ENCODE peak calls at places on chromosomes 11 and 22, in ten cellular contexts. One of them, this sample, is unnamed.

GRCh38 chr11:129056916-129057315 is 114.2 kb upstream of the TP53AIP1 start:
- DNase-seq in choroid plexus epithelial cell: no peak
- DNase-seq in fibroblast of lung: no peak
- DNase-seq in Peyer's patch: no peak
- DNase-seq in WTC11: no peak
- DNase-seq in astrocyte of the cerebellum: no peak
- DNase-seq in dorsolateral prefrontal cortex: no peak
- DNase-seq in heart right ventricle: no peak
- DNase-seq in OCI-LY7: no peak
- DNase-seq in ovary: no peak
- DNase-seq in this sample: no peak

GRCh38 chr22:40410731-40411505 is 40.5 kb downstream of the SGSM3 start:
- DNase-seq in choroid plexus epithelial cell: no peak
- DNase-seq in fibroblast of lung: no peak
- DNase-seq in Peyer's patch: no peak
- DNase-seq in WTC11: no peak
- DNase-seq in astrocyte of the cerebellum: no peak
- DNase-seq in dorsolateral prefrontal cortex: no peak
- DNase-seq in heart right ventricle: no peak
- DNase-seq in OCI-LY7: no peak
- DNase-seq in ovary: no peak
- DNase-seq in this sample: no peak

GRCh38 chr11:125874556-125875124 is 12.8 kb upstream of the HYLS1 start:
- DNase-seq in choroid plexus epithelial cell: peak
- DNase-seq in fibroblast of lung: peak
- DNase-seq in Peyer's patch: no peak
- DNase-seq in WTC11: peak
- DNase-seq in astrocyte of the cerebellum: peak
- DNase-seq in dorsolateral prefrontal cortex: peak
- DNase-seq in heart right ventricle: peak
- DNase-seq in OCI-LY7: peak
- DNase-seq in ovary: peak
- DNase-seq in this sample: peak

GRCh38 chr22:41612626-41613025 is 8.2 kb downstream of the DESI1 start:
- DNase-seq in choroid plexus epithelial cell: no peak
- DNase-seq in fibroblast of lung: no peak
- DNase-seq in Peyer's patch: no peak
- DNase-seq in WTC11: no peak
- DNase-seq in astrocyte of the cerebellum: no peak
- DNase-seq in dorsolateral prefrontal cortex: no peak
- DNase-seq in heart right ventricle: no peak
- DNase-seq in OCI-LY7: no peak
- DNase-seq in ovary: no peak
- DNase-seq in this sample: no peak

GRCh38 chr11:119029340-119030028 is 1.2 kb downstream of the SLC37A4 start:
- DNase-seq in choroid plexus epithelial cell: no peak
- DNase-seq in fibroblast of lung: no peak
- DNase-seq in Peyer's patch: peak
- DNase-seq in WTC11: no peak
- DNase-seq in astrocyte of the cerebellum: no peak
- DNase-seq in dorsolateral prefrontal cortex: no peak
- DNase-seq in heart right ventricle: peak
- DNase-seq in OCI-LY7: no peak
- DNase-seq in ovary: peak
- DNase-seq in this sample: no peak

GRCh38 chr11:33125611-33126010 is 35.7 kb downstream of the CSTF3 start:
- DNase-seq in choroid plexus epithelial cell: no peak
- DNase-seq in fibroblast of lung: no peak
- DNase-seq in Peyer's patch: no peak
- DNase-seq in WTC11: no peak
- DNase-seq in astrocyte of the cerebellum: no peak
- DNase-seq in dorsolateral prefrontal cortex: no peak
- DNase-seq in heart right ventricle: no peak
- DNase-seq in OCI-LY7: no peak
- DNase-seq in ovary: no peak
- DNase-seq in this sample: no peak

GRCh38 chr11:105937738-105938137 is 84.3 kb downstream of the MSANTD4 start:
- DNase-seq in choroid plexus epithelial cell: peak
- DNase-seq in fibroblast of lung: peak
- DNase-seq in Peyer's patch: no peak
- DNase-seq in WTC11: no peak
- DNase-seq in astrocyte of the cerebellum: peak
- DNase-seq in dorsolateral prefrontal cortex: no peak
- DNase-seq in heart right ventricle: no peak
- DNase-seq in OCI-LY7: no peak
- DNase-seq in ovary: no peak
- DNase-seq in this sample: no peak

GRCh38 chr22:49660794-49661781 is 166.6 kb downstream of the BRD1 start:
- DNase-seq in choroid plexus epithelial cell: no peak
- DNase-seq in fibroblast of lung: no peak
- DNase-seq in Peyer's patch: no peak
- DNase-seq in WTC11: peak
- DNase-seq in astrocyte of the cerebellum: no peak
- DNase-seq in dorsolateral prefrontal cortex: no peak
- DNase-seq in heart right ventricle: no peak
- DNase-seq in OCI-LY7: peak
- DNase-seq in ovary: no peak
- DNase-seq in this sample: no peak

GRCh38 chr22:33985506-33985905 is 65.2 kb upstream of the LARGE1 start:
- DNase-seq in choroid plexus epithelial cell: no peak
- DNase-seq in fibroblast of lung: no peak
- DNase-seq in Peyer's patch: no peak
- DNase-seq in WTC11: no peak
- DNase-seq in astrocyte of the cerebellum: no peak
- DNase-seq in dorsolateral prefrontal cortex: no peak
- DNase-seq in heart right ventricle: no peak
- DNase-seq in OCI-LY7: no peak
- DNase-seq in ovary: no peak
- DNase-seq in this sample: no peak

GRCh38 chr11:3201677-3202181 is 16.9 kb downstream of the MRGPRG start:
- DNase-seq in choroid plexus epithelial cell: no peak
- DNase-seq in fibroblast of lung: no peak
- DNase-seq in Peyer's patch: peak
- DNase-seq in WTC11: no peak
- DNase-seq in astrocyte of the cerebellum: no peak
- DNase-seq in dorsolateral prefrontal cortex: no peak
- DNase-seq in heart right ventricle: no peak
- DNase-seq in OCI-LY7: no peak
- DNase-seq in ovary: no peak
- DNase-seq in this sample: no peak

GRCh38 chr11:68014966-68015447 is 4.9 kb downstream of the ALDH3B1 start:
- DNase-seq in choroid plexus epithelial cell: no peak
- DNase-seq in fibroblast of lung: no peak
- DNase-seq in Peyer's patch: no peak
- DNase-seq in WTC11: no peak
- DNase-seq in astrocyte of the cerebellum: no peak
- DNase-seq in dorsolateral prefrontal cortex: no peak
- DNase-seq in heart right ventricle: no peak
- DNase-seq in OCI-LY7: no peak
- DNase-seq in ovary: no peak
- DNase-seq in this sample: no peak

GRCh38 chr11:66625041-66625751 is 8.8 kb downstream of the RBM14 start:
- DNase-seq in choroid plexus epithelial cell: no peak
- DNase-seq in fibroblast of lung: no peak
- DNase-seq in Peyer's patch: no peak
- DNase-seq in WTC11: no peak
- DNase-seq in astrocyte of the cerebellum: no peak
- DNase-seq in dorsolateral prefrontal cortex: no peak
- DNase-seq in heart right ventricle: no peak
- DNase-seq in OCI-LY7: no peak
- DNase-seq in ovary: no peak
- DNase-seq in this sample: no peak

GRCh38 chr11:82315093-82315492 is 418.6 kb downstream of the FAM181B start:
- DNase-seq in choroid plexus epithelial cell: no peak
- DNase-seq in fibroblast of lung: no peak
- DNase-seq in Peyer's patch: no peak
- DNase-seq in WTC11: peak
- DNase-seq in astrocyte of the cerebellum: no peak
- DNase-seq in dorsolateral prefrontal cortex: no peak
- DNase-seq in heart right ventricle: no peak
- DNase-seq in OCI-LY7: peak
- DNase-seq in ovary: peak
- DNase-seq in this sample: no peak

GRCh38 chr11:121894581-121894980 is 221.4 kb downstream of the BLID start:
- DNase-seq in choroid plexus epithelial cell: peak
- DNase-seq in fibroblast of lung: no peak
- DNase-seq in Peyer's patch: no peak
- DNase-seq in WTC11: no peak
- DNase-seq in astrocyte of the cerebellum: no peak
- DNase-seq in dorsolateral prefrontal cortex: no peak
- DNase-seq in heart right ventricle: no peak
- DNase-seq in OCI-LY7: no peak
- DNase-seq in ovary: no peak
- DNase-seq in this sample: peak

GRCh38 chr11:130115218-130115617 is 44.4 kb upstream of the ST14 start:
- DNase-seq in choroid plexus epithelial cell: peak
- DNase-seq in fibroblast of lung: peak
- DNase-seq in Peyer's patch: no peak
- DNase-seq in WTC11: no peak
- DNase-seq in astrocyte of the cerebellum: peak
- DNase-seq in dorsolateral prefrontal cortex: no peak
- DNase-seq in heart right ventricle: no peak
- DNase-seq in OCI-LY7: no peak
- DNase-seq in ovary: no peak
- DNase-seq in this sample: peak

GRCh38 chr11:13434247-13435205 is 28.5 kb downstream of the BTBD10 start:
- DNase-seq in choroid plexus epithelial cell: no peak
- DNase-seq in fibroblast of lung: no peak
- DNase-seq in Peyer's patch: no peak
- DNase-seq in WTC11: no peak
- DNase-seq in astrocyte of the cerebellum: no peak
- DNase-seq in dorsolateral prefrontal cortex: no peak
- DNase-seq in heart right ventricle: no peak
- DNase-seq in OCI-LY7: no peak
- DNase-seq in ovary: no peak
- DNase-seq in this sample: peak

GRCh38 chr22:43740587-43741270 is 71.4 kb downstream of the EFCAB6 start:
- DNase-seq in choroid plexus epithelial cell: no peak
- DNase-seq in fibroblast of lung: no peak
- DNase-seq in Peyer's patch: no peak
- DNase-seq in WTC11: no peak
- DNase-seq in astrocyte of the cerebellum: no peak
- DNase-seq in dorsolateral prefrontal cortex: no peak
- DNase-seq in heart right ventricle: no peak
- DNase-seq in OCI-LY7: no peak
- DNase-seq in ovary: no peak
- DNase-seq in this sample: no peak

GRCh38 chr11:124657922-124658321 is 15.6 kb downstream of the SIAE start:
- DNase-seq in choroid plexus epithelial cell: peak
- DNase-seq in fibroblast of lung: peak
- DNase-seq in Peyer's patch: no peak
- DNase-seq in WTC11: no peak
- DNase-seq in astrocyte of the cerebellum: peak
- DNase-seq in dorsolateral prefrontal cortex: no peak
- DNase-seq in heart right ventricle: no peak
- DNase-seq in OCI-LY7: no peak
- DNase-seq in ovary: no peak
- DNase-seq in this sample: no peak

DNA sequence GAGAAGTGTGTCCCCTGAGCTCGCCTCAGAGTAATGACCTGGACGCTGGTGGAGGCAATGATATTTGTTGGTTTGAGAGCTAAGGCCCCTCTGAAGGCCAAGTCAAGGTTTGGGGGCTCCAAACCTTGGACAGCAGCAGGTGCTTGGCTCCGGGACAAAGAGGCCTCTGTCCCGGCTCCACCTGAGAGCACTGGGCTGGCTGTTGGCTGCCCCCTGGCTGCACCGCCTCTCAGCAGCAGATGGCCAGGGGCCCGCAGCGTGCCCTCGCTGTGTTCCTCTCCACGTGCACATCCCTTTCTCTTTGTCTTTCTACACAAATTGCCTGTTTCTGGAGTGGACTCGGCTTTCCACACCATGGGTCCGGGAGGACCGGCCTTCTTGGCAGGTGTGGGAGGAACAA is 301.3 kb downstream of the NTM start:
- DNase-seq in choroid plexus epithelial cell: no peak
- DNase-seq in fibroblast of lung: no peak
- DNase-seq in Peyer's patch: no peak
- DNase-seq in WTC11: peak
- DNase-seq in astrocyte of the cerebellum: no peak
- DNase-seq in dorsolateral prefrontal cortex: peak
- DNase-seq in heart right ventricle: no peak
- DNase-seq in OCI-LY7: no peak
- DNase-seq in ovary: no peak
- DNase-seq in this sample: no peak
- TF ChIP-seq CTCF in choroid plexus epithelial cell: peak
- TF ChIP-seq CTCF in fibroblast of lung: no peak
- TF ChIP-seq CTCF in Peyer's patch: no peak
- TF ChIP-seq CTCF in WTC11: peak
- TF ChIP-seq CTCF in astrocyte of the cerebellum: peak
- TF ChIP-seq CTCF in dorsolateral prefrontal cortex: peak
- TF ChIP-seq CTCF in heart right ventricle: peak
- TF ChIP-seq CTCF in OCI-LY7: no peak
- TF ChIP-seq CTCF in ovary: no peak
- TF ChIP-seq CTCF in this sample: no peak

DNA sequence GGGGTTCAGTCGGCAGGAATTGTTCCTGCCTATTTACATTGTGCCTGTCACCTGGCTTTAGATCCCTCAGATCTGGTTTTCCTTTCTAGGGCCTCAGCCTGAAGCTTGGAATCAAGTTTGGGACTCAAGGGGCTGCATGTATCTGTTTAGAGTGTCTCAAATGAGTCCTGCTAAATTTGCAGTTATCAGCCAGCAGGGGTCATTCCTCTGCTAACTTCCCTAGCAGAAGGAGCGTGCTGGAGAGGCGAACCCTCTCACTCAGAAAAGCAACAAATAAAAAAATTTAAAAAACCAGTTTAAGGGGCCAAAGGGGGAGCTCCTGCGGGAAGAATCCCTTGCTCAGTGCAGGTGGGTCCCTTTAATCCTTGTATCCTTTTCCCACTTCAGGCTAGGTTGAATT is 1220.2 kb downstream of the JRKL start:
- DNase-seq in choroid plexus epithelial cell: peak
- DNase-seq in fibroblast of lung: peak
- DNase-seq in Peyer's patch: no peak
- DNase-seq in WTC11: peak
- DNase-seq in astrocyte of the cerebellum: no peak
- DNase-seq in dorsolateral prefrontal cortex: no peak
- DNase-seq in heart right ventricle: no peak
- DNase-seq in OCI-LY7: no peak
- DNase-seq in ovary: no peak
- DNase-seq in this sample: peak
- TF ChIP-seq CTCF in choroid plexus epithelial cell: peak
- TF ChIP-seq CTCF in fibroblast of lung: peak
- TF ChIP-seq CTCF in Peyer's patch: no peak
- TF ChIP-seq CTCF in WTC11: no peak
- TF ChIP-seq CTCF in astrocyte of the cerebellum: no peak
- TF ChIP-seq CTCF in dorsolateral prefrontal cortex: no peak
- TF ChIP-seq CTCF in heart right ventricle: no peak
- TF ChIP-seq CTCF in OCI-LY7: no peak
- TF ChIP-seq CTCF in ovary: no peak
- TF ChIP-seq CTCF in this sample: peak

GRCh38 chr11:120180571-120181445 is 30.0 kb upstream of the OAF start:
- DNase-seq in choroid plexus epithelial cell: peak
- DNase-seq in fibroblast of lung: peak
- DNase-seq in Peyer's patch: no peak
- DNase-seq in WTC11: no peak
- DNase-seq in astrocyte of the cerebellum: no peak
- DNase-seq in dorsolateral prefrontal cortex: no peak
- DNase-seq in heart right ventricle: no peak
- DNase-seq in OCI-LY7: no peak
- DNase-seq in ovary: no peak
- DNase-seq in this sample: peak
- TF ChIP-seq CTCF in choroid plexus epithelial cell: peak
- TF ChIP-seq CTCF in fibroblast of lung: peak
- TF ChIP-seq CTCF in Peyer's patch: peak
- TF ChIP-seq CTCF in WTC11: no peak
- TF ChIP-seq CTCF in astrocyte of the cerebellum: peak
- TF ChIP-seq CTCF in dorsolateral prefrontal cortex: no peak
- TF ChIP-seq CTCF in heart right ventricle: peak
- TF ChIP-seq CTCF in OCI-LY7: peak
- TF ChIP-seq CTCF in ovary: no peak
- TF ChIP-seq CTCF in this sample: peak

GRCh38 chr11:109697140-109697843 is 275.3 kb downstream of the C11orf87 start:
- DNase-seq in choroid plexus epithelial cell: peak
- DNase-seq in fibroblast of lung: peak
- DNase-seq in Peyer's patch: no peak
- DNase-seq in WTC11: peak
- DNase-seq in astrocyte of the cerebellum: peak
- DNase-seq in dorsolateral prefrontal cortex: no peak
- DNase-seq in heart right ventricle: no peak
- DNase-seq in OCI-LY7: peak
- DNase-seq in ovary: no peak
- DNase-seq in this sample: peak
- TF ChIP-seq CTCF in choroid plexus epithelial cell: peak
- TF ChIP-seq CTCF in fibroblast of lung: peak
- TF ChIP-seq CTCF in Peyer's patch: peak
- TF ChIP-seq CTCF in WTC11: peak
- TF ChIP-seq CTCF in astrocyte of the cerebellum: peak
- TF ChIP-seq CTCF in dorsolateral prefrontal cortex: peak
- TF ChIP-seq CTCF in heart right ventricle: peak
- TF ChIP-seq CTCF in OCI-LY7: peak
- TF ChIP-seq CTCF in ovary: no peak
- TF ChIP-seq CTCF in this sample: peak